ENCODE peak calls at places on chromosomes 5 and 9, in four cellular contexts. T is HepG2, C is H1, M is A549. I is an unnamed sample.

GRCh38 chr9:83198336-83198735 is 135.4 kb upstream of the RASEF start:
- DNase-seq in C (no peak), M (no peak), T (no peak), I (no peak)

GRCh38 chr9:136610426-136610825 is 52.3 kb upstream of the EGFL7 start:
- DNase-seq in C (no peak), T (no peak), M (no peak), I (peak; percentile 37)

GRCh38 chr5:58893551-58893950 is 310.7 kb downstream of the RAB3C start:
- DNase-seq in T (no peak), M (no peak), C (no peak), I (no peak)

GRCh38 chr5:171965740-171966139 is 40.7 kb downstream of the FBXW11 start:
- DNase-seq in M (no peak), T (no peak), C (no peak), I (no peak)

GRCh38 chr5:139692605-139693340 is 44.6 kb downstream of the CXXC5 start:
- DNase-seq in T (no peak), M (no peak), C (no peak), I (no peak)

GRCh38 chr9:11204521-11204920 is 591.7 kb upstream of the PTPRD start:
- DNase-seq in C (no peak), T (no peak), M (no peak), I (no peak)

GRCh38 chr5:56169281-56169680 is 63.8 kb downstream of the ANKRD55 start:
- DNase-seq in T (no peak), C (no peak), M (no peak), I (no peak)

GRCh38 chr5:6812091-6812490 is 98.9 kb downstream of the TENT4A start:
- DNase-seq in C (no peak), T (no peak), M (no peak), I (no peak)

GRCh38 chr9:115814081-115814480 is 339.5 kb upstream of the PAPPA start:
- DNase-seq in T (no peak), C (no peak), M (no peak), I (no peak)

GRCh38 chr5:53381-54174 is 38.4 kb upstream of the PLEKHG4B start:
- DNase-seq in T (no peak), C (peak; percentile 46), M (peak; percentile 49), I (peak; percentile 76)

GRCh38 chr5:89729623-89730390 is 679.7 kb downstream of the CETN3 start:
- DNase-seq in C (no peak), T (no peak), M (no peak), I (no peak)

GRCh38 chr5:159531554-159532105 is 201.3 kb upstream of the IL12B start:
- DNase-seq in M (no peak), T (no peak), C (no peak), I (no peak)

GRCh38 chr9:122642226-122642625 is 15.2 kb downstream of the OR1B1 start:
- DNase-seq in C (no peak), T (no peak), M (no peak), I (no peak)

GRCh38 chr5:73176250-73176649 is 3.3 kb downstream of the TMEM174 start:
- DNase-seq in T (no peak), C (no peak), M (no peak), I (no peak)

GRCh38 chr5:73172893-73173292 is at the start of gene TMEM174:
- DNase-seq in M (no peak), T (no peak), C (no peak), I (no peak)

GRCh38 chr5:73171495-73171894 is 1.5 kb upstream of the TMEM174 start:
- DNase-seq in C (no peak), T (no peak), M (no peak), I (no peak)

GRCh38 chr5:73174100-73174815 is 1.3 kb downstream of the TMEM174 start:
- DNase-seq in M (no peak), T (no peak), C (no peak), I (no peak)

DNA sequence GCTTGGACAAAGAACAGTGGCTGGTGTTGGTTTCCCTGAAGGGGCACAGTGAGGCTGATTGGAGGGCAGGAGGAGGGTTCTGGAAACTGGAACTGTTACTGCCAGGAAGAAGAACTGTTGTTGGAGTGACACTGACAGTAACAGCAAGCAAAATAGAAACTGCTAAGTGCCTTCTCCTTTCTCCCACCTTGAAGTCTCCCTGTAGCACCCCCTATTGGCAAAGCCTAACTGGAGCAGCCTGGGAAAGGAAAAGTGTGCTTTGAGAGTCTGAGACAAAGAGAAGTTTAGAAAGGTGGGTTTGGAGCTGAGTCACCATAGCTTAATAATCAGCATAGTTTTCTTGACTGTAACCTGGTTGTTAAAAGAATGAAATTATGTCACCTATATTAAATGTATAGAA is 2.5 kb upstream of the TMEM174 start:
- DNase-seq in T (peak; percentile 19), C (peak; percentile 50), M (peak; percentile 11), I (peak; percentile 57)
- TF ChIP-seq HDAC2 in T (no peak), C (no peak), M (no peak), I (no peak)

GRCh38 chr9:130233587-130233945 is 32.0 kb upstream of the HMCN2 start:
- DNase-seq in C (no peak), T (no peak), M (no peak), I (no peak)

GRCh38 chr9:130235558-130236435 is 29.8 kb upstream of the HMCN2 start:
- DNase-seq in C (no peak), M (peak; percentile 47), T (peak; percentile 25), I (peak; percentile 78)

GRCh38 chr9:130229759-130230158 is 35.8 kb upstream of the HMCN2 start:
- DNase-seq in T (no peak), M (no peak), C (no peak), I (no peak)

GRCh38 chr9:130234340-130235260 is 31.0 kb upstream of the HMCN2 start:
- DNase-seq in M (no peak), C (no peak), T (no peak), I (no peak)

GRCh38 chr9:130232899-130233586 is 32.5 kb upstream of the HMCN2 start:
- DNase-seq in C (no peak), M (no peak), T (no peak), I (no peak)
- TF ChIP-seq HDAC2 in C (no peak), M (no peak), T (no peak), I (no peak)

DNA sequence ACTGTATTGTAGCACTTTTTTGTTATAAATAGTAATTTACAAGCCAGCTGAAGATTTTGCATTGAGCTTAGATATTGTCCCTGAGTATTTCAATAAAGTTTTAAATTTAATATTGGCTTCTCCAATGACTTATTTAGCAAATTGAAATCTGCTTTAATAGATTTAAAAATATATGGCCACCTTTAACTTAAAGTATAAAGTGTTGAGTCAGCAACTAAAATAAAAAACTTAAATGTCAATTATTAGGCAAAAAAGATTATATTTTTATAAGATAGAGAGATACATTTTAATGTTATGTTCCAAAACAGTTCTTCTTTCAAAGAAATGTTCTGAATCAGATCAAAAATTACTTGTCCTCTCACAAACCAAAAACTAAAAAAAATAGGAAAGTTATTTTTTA is 60.7 kb downstream of the OSMR start:
- DNase-seq in C (no peak), M (no peak), T (no peak), I (no peak)
- TF ChIP-seq HDAC2 in C (no peak), M (no peak), T (no peak), I (no peak)

DNA sequence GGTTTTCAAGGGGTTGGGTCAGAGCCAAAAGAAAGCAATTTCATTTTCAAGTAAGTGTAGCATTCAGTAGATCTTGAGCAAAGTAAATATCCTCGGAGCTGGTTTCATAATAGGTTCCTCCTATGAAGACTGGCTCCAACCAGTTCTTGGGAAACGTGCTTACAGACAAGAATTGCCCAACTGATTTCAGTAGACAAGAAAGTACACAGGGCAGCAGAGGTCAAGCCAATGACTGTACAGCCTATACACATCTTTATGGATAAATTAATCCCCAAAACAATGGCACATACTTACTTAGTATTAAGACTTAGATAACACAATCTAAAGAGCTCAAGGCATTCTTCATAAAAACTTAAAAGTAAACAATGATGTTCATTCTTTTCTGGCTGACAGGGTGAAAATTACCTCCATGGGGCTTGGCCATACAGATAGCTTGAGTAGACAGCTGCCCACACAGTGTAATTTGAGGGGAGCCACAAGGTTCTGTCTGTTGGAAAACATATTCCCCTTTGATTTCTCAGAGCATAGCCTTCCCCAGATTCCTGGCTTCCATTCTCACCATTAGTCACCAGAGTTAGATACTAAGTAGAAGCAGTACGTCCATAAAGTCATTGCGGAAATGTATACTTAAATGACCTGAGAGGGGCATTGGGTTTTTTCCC is 163.8 kb downstream of the ARRDC3 start:
- DNase-seq in M (peak; percentile 92), C (no peak), T (no peak), I (peak; percentile 30)
- TF ChIP-seq HDAC2 in M (no peak), C (no peak), T (no peak), I (no peak)

GRCh38 chr5:32074401-32074800 is 99.7 kb downstream of the GOLPH3 start:
- DNase-seq in M (no peak), T (peak; percentile 33), C (no peak), I (no peak)
- TF ChIP-seq HDAC2 in M (no peak), T (no peak), C (no peak), I (no peak)

GRCh38 chr5:23084815-23085214 is 231.7 kb upstream of the CDH12 start:
- DNase-seq in C (no peak), T (no peak), M (peak; percentile 1), I (no peak)
- TF ChIP-seq HDAC2 in C (no peak), T (no peak), M (no peak), I (no peak)

GRCh38 chr9:80755586-80755985 is 933.8 kb downstream of the TLE1 start:
- DNase-seq in M (no peak), C (no peak), T (no peak), I (no peak)
- TF ChIP-seq HDAC2 in M (no peak), C (no peak), T (no peak), I (no peak)

DNA sequence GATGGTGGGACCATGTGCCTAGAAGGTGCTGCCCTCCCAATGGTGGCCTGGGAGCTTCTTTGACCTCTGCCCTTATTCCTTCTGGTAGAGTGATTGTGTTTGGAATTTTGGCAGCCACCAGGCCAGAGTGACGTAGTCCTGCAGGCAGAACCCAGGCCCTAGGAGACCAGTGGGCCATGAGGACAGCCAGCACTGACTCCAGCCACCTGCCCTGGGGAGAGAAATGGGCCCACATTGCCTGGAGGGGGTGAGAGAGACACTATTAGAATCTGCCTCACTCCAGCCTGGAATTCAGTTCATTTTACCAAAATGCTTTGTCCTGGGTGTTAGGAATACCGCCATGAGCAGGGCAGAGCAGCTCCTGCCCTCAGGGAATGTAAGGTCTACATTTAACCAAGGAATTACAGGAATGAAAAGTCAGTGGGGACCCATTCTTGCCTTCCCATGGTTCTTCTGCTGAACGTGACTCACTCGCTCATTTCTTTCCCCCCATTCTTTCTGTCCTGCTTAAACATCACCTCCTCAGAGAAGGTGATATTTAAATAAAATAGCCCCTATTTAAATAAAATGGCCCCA is 5.5 kb upstream of the COL27A1 start:
- DNase-seq in C (no peak), T (no peak), M (no peak), I (no peak)
- TF ChIP-seq HDAC2 in C (no peak), T (no peak), M (no peak), I (no peak)